ENCODE peak calls at places on chromosomes 13 and 19, in five cellular contexts. Y is epithelial cell of esophagus, H is AG04450, T is HFF-Myc, O is cardiac muscle cell. S is an unnamed sample.

GRCh38 chr13:42056585-42056984 is 8.1 kb downstream of the DGKH start:
- DNase-seq in O (no peak), T (no peak), H (no peak), Y (no peak), S (no peak)

GRCh38 chr13:30652746-30653145 is 35.0 kb downstream of the USPL1 start:
- DNase-seq in Y (no peak), T (no peak), H (no peak), O (no peak), S (no peak)

GRCh38 chr13:27117158-27117557 is 54.5 kb downstream of the USP12 start:
- DNase-seq in Y (no peak), H (peak), T (no peak), O (no peak), S (no peak)

GRCh38 chr19:29690842-29691241 is 24.2 kb downstream of the C19orf12 start:
- DNase-seq in O (peak), Y (peak), H (no peak), T (no peak), S (no peak)

GRCh38 chr13:47146991-47147783 is 250.3 kb upstream of the HTR2A start:
- DNase-seq in O (no peak), Y (no peak), T (no peak), H (no peak), S (no peak)

GRCh38 chr19:12695997-12696365 is 450 bp downstream of the FBXW9 start:
- DNase-seq in T (no peak), Y (peak), O (no peak), H (no peak), S (no peak)

GRCh38 chr13:49836516-49836915 is 44.0 kb upstream of the KPNA3 start:
- DNase-seq in O (no peak), Y (peak), H (no peak), T (no peak), S (no peak)

GRCh38 chr13:114090476-114090875 is 41.9 kb downstream of the RASA3 start:
- DNase-seq in Y (no peak), T (no peak), O (no peak), H (no peak), S (no peak)

GRCh38 chr19:27774827-27775226 is 1438.1 kb downstream of the UQCRFS1 start:
- DNase-seq in T (no peak), O (no peak), H (no peak), Y (no peak), S (no peak)

GRCh38 chr19:2476451-2477140 is 669 bp downstream of the GADD45B start:
- DNase-seq in T (no peak), H (no peak), Y (peak), O (peak), S (no peak)

GRCh38 chr19:12139309-12139708 is 841 bp downstream of the ZNF20 start:
- DNase-seq in T (no peak), H (no peak), Y (no peak), O (no peak), S (no peak)

GRCh38 chr13:78431328-78431727 is 172.0 kb downstream of the POU4F1 start:
- DNase-seq in T (no peak), O (no peak), Y (no peak), H (no peak), S (no peak)

GRCh38 chr13:114070098-114070799 is 62.2 kb downstream of the RASA3 start:
- DNase-seq in O (no peak), Y (no peak), H (no peak), T (no peak), S (no peak)

GRCh38 chr19:2656533-2656932 is 46.0 kb downstream of the GNG7 start:
- DNase-seq in Y (no peak), H (no peak), O (no peak), T (no peak), S (no peak)

GRCh38 chr13:77928909-77929308 is 10.3 kb upstream of the EDNRB start:
- DNase-seq in Y (peak), T (no peak), O (no peak), H (no peak), S (no peak)

GRCh38 chr13:87129602-87130300 is 541.4 kb upstream of the SLITRK5 start:
- DNase-seq in T (no peak), O (peak), Y (peak), H (no peak), S (no peak)

GRCh38 chr13:46598140-46598819 is 45.3 kb downstream of the LRCH1 start:
- DNase-seq in O (no peak), H (no peak), T (no peak), Y (no peak), S (no peak)

GRCh38 chr13:92074658-92075057 is 676.2 kb downstream of the GPC5 start:
- DNase-seq in Y (peak), O (peak), H (no peak), T (no peak), S (no peak)
- TF ChIP-seq CTCF in Y (peak), O (peak), H (peak), T (no peak), S (no peak)

GRCh38 chr13:33862006-33862405 is 44.1 kb downstream of the RFC3 start:
- DNase-seq in T (no peak), O (no peak), H (no peak), Y (no peak), S (no peak)
- H3K4me3 ChIP-seq in T (no peak), O (no peak), H (no peak), Y (no peak), S (no peak)

DNA sequence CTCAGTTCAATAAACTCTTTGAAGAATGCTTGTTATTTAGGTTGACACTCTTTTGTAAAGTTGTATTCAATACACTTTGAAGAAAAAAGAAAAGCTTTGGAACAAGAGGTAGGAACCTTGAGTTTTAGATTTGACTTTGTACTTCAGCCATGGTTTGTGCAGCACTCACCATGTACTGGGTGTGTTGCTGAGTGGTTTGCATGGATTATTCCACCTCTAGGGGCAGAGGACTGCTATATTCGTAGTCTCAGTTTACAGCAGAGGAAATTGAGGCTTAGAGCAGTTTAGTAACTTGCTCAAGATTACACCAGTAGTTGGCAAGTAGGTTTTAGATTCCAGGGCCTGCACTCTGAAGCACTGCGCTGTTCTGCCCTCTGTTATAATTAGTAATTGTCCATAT is 68.8 kb downstream of the DNAJC3 start:
- DNase-seq in Y (peak), T (no peak), O (peak), H (no peak), S (no peak)
- TF ChIP-seq CTCF in Y (peak), T (no peak), O (peak), H (peak), S (no peak)

DNA sequence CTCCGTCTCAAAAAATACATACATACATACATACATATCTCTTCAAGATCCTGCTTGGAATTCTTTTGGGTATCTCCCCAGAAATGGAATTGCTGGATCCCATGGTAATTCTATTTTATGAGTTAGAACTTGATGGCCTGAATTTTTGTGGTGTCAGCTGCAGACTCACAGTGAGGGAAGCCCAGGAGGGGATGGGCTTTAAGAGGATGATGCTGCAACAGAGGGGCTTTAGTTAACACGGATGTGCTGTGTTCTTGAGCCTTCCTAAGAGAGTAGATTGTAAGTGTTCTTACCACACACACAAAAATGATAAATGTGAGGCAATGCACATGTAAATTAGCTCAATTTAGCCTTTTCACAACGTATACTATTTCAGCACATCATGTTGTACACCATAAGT is 31.8 kb downstream of the CACNG6 start:
- DNase-seq in H (no peak), T (no peak), O (peak), Y (no peak), S (no peak)
- H3K4me3 ChIP-seq in H (no peak), T (no peak), O (no peak), Y (no peak), S (no peak)

GRCh38 chr19:22427587-22428298 is 5.6 kb upstream of the ZNF98 start:
- DNase-seq in H (no peak), O (no peak), T (no peak), Y (no peak), S (no peak)
- TF ChIP-seq CTCF in H (no peak), O (no peak), T (no peak), Y (no peak), S (no peak)

GRCh38 chr13:60094385-60095088 is 69.2 kb downstream of the DIAPH3 start:
- DNase-seq in Y (no peak), O (no peak), T (no peak), H (no peak), S (no peak)
- H3K4me3 ChIP-seq in Y (no peak), O (no peak), T (no peak), H (no peak), S (no peak)

S was measured in AG04449.